ENCODE peak calls at places on chromosomes 3 and 15, in seven cellular contexts. H is AG10803, C is astrocyte of the spinal cord, O is heart right ventricle, V is B cell, U is left ventricle myocardium inferior, X is lower lobe of right lung. S is an unnamed sample.

GRCh38 chr3:129521702-129522101 is 6.7 kb upstream of the RHO start:
- DNase-seq in C (no peak), O (no peak), V (no peak), X (no peak), H (no peak), U (no peak), S (no peak)

GRCh38 chr3:54443572-54444161 is 321.3 kb downstream of the CACNA2D3 start:
- DNase-seq in O (no peak), H (peak), V (no peak), X (no peak), U (peak), C (no peak), S (peak)

GRCh38 chr15:89364341-89364740 is 29.7 kb upstream of the POLG start:
- DNase-seq in U (no peak), X (peak), V (no peak), O (no peak), C (no peak), H (no peak), S (no peak)

GRCh38 chr3:44913868-44914468 is 39.6 kb downstream of the TGM4 start:
- DNase-seq in O (peak), H (peak), X (peak), V (peak), U (peak), C (peak), S (peak)

GRCh38 chr15:68484696-68485400 is 52.9 kb upstream of the ITGA11 start:
- DNase-seq in H (peak), U (no peak), X (no peak), C (peak), O (no peak), V (no peak), S (peak)

GRCh38 chr3:89419647-89420141 is 312.3 kb downstream of the EPHA3 start:
- DNase-seq in X (no peak), H (no peak), V (no peak), O (peak), U (no peak), C (peak), S (no peak)

GRCh38 chr3:27721717-27722564 is at the start of gene EOMES:
- DNase-seq in H (no peak), O (no peak), V (peak), X (peak), C (peak), U (no peak), S (no peak)

GRCh38 chr15:73658645-73659044 is 25.5 kb upstream of the NPTN start:
- DNase-seq in C (no peak), V (no peak), X (no peak), U (no peak), H (no peak), O (no peak), S (no peak)

GRCh38 chr3:159824341-159824740 is 164.3 kb upstream of the IL12A start:
- DNase-seq in O (no peak), U (no peak), X (no peak), V (no peak), H (peak), C (peak), S (peak)

GRCh38 chr3:12221663-12222062 is 63.0 kb upstream of the TIMP4 start:
- DNase-seq in X (no peak), V (no peak), H (no peak), O (no peak), U (no peak), C (no peak), S (no peak)

DNA sequence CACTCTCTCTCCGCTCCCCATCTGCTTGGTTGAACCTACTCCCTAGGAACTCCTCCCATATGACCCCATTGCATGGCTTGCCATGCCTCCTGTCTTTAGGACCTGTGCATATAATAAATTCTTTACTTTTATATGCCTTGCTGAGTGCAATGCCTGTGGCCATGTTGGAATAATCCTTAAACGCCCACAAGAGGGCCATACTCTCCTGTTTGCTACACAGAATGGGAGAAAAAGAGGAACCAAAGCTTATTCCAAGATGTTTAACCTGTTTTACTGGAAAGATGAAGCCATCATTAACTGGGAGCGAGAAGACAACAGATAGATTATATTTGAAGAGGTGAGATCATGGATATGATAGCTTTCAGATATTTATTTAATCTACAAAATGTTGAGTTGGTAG is 1097.8 kb downstream of the NAALADL2 start:
- DNase-seq in U (no peak), O (no peak), V (no peak), C (no peak), H (peak), X (no peak), S (no peak)
- TF ChIP-seq CTCF in U (peak), O (peak), V (no peak), C (peak), H (peak), X (no peak), S (peak)

GRCh38 chr3:140922634-140923033 is 19.0 kb upstream of the SLC25A36 start:
- DNase-seq in O (no peak), H (peak), V (peak), C (peak), X (no peak), U (no peak), S (peak)
- TF ChIP-seq CTCF in O (peak), H (peak), V (peak), C (peak), X (peak), U (peak), S (peak)

DNA sequence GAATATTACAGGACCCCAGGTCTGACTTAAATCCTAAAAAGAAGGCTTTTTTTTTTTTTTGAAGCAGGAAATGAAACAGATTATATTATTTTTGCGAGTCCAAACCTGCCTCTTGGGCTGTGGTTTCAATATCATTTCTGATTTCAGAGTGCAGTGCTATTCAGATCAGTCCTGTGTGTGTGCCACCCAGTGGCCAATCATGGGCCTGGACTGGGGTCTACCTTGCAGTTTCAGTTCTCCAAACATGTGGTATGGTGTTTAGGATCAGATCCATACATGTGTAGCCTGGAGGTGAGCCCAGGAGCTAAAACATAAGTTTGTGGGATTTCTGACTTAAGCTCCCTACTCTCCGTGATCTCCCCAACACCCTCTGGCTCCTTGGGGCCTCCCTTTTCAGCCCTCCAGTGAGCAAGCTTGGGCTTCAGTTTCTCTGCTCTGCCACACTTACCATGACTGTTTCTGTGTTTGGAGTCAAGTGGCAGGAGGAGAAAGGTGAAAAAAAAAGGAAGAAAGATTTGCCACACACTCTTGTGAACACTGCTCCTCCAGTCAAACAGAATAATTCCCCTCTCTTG is 12.1 kb upstream of the THSD4 start:
- DNase-seq in O (no peak), V (no peak), X (no peak), C (peak), U (peak), H (peak), S (peak)
- TF ChIP-seq CTCF in O (peak), V (no peak), X (peak), C (peak), U (peak), H (peak), S (peak)

GRCh38 chr3:131053021-131053420 is 26.3 kb downstream of the NEK11 start:
- DNase-seq in U (no peak), O (no peak), H (peak), V (no peak), X (no peak), C (peak), S (peak)

GRCh38 chr3:131048030-131048429 is 21.4 kb downstream of the NEK11 start:
- DNase-seq in H (no peak), O (no peak), C (no peak), X (no peak), U (no peak), V (no peak), S (no peak)

GRCh38 chr3:131047582-131047981 is 20.9 kb downstream of the NEK11 start:
- DNase-seq in V (no peak), H (no peak), U (no peak), O (no peak), X (no peak), C (no peak), S (no peak)
- TF ChIP-seq CTCF in V (no peak), H (no peak), U (no peak), O (no peak), X (no peak), C (no peak), S (no peak)

DNA sequence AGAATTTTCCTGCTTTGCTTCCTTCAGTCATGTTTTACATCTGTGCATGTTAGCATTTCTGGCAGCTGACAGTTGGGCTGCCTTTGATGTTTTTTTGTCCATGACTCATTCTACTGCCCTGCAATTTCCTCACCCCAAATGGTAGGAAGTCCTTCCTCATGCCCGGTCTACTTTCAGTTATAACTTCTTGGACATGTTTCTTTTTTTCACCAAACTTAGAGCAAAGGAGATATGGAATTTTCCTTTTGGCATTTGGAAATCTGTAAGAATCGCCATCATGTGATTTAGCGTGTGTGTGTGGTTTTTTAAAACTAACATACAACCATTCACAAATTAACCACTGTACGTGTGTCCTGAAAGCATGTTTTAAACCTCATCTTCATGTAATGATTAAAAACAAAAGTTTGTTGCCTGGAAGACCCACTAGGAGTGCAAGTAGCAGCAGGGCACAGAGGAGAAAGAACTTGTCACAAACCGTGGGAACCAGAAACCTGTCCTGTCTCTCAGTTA is 430.7 kb upstream of the CFAP20DC start:
- DNase-seq in X (no peak), V (no peak), U (no peak), O (no peak), H (peak), C (peak), S (peak)
- TF ChIP-seq CTCF in X (no peak), V (no peak), U (no peak), O (no peak), H (no peak), C (no peak), S (no peak)